ENCODE peak calls at places on chromosomes 4 and X, in seven cellular contexts. One of them, this sample, is unnamed.

GRCh38 chrX:17525762-17526555 is 151.0 kb downstream of the NHS start:
- DNase-seq in WERI-Rb-1: no peak
- DNase-seq in transverse colon: no peak
- DNase-seq in brain microvascular endothelial cell: no peak
- DNase-seq in hepatocyte: no peak
- DNase-seq in choroid plexus epithelial cell: no peak
- DNase-seq in CD8-positive, alpha-beta T cell: no peak
- DNase-seq in this sample: no peak

GRCh38 chr4:82851902-82852750 is 38.8 kb downstream of the SEC31A start:
- DNase-seq in choroid plexus epithelial cell: peak
- DNase-seq in transverse colon: no peak
- DNase-seq in brain microvascular endothelial cell: no peak
- DNase-seq in hepatocyte: peak
- DNase-seq in WERI-Rb-1: no peak
- DNase-seq in CD8-positive, alpha-beta T cell: no peak
- DNase-seq in this sample: peak

GRCh38 chr4:88630756-88631155 is 38.5 kb downstream of the HERC3 start:
- DNase-seq in WERI-Rb-1: no peak
- DNase-seq in choroid plexus epithelial cell: peak
- DNase-seq in hepatocyte: peak
- DNase-seq in CD8-positive, alpha-beta T cell: no peak
- DNase-seq in transverse colon: no peak
- DNase-seq in brain microvascular endothelial cell: peak
- DNase-seq in this sample: peak

GRCh38 chr4:38141808-38142500 is 181.8 kb downstream of the PTTG2 start:
- DNase-seq in brain microvascular endothelial cell: peak
- DNase-seq in choroid plexus epithelial cell: peak
- DNase-seq in WERI-Rb-1: no peak
- DNase-seq in CD8-positive, alpha-beta T cell: no peak
- DNase-seq in transverse colon: no peak
- DNase-seq in hepatocyte: no peak
- DNase-seq in this sample: peak

GRCh38 chrX:1391707-1392375 is at the start of gene SLC25A6:
- DNase-seq in hepatocyte: peak
- DNase-seq in WERI-Rb-1: peak
- DNase-seq in CD8-positive, alpha-beta T cell: peak
- DNase-seq in transverse colon: peak
- DNase-seq in brain microvascular endothelial cell: peak
- DNase-seq in choroid plexus epithelial cell: peak
- DNase-seq in this sample: peak

GRCh38 chr4:27414867-27415266 is 554.2 kb downstream of the STIM2 start:
- DNase-seq in CD8-positive, alpha-beta T cell: no peak
- DNase-seq in hepatocyte: no peak
- DNase-seq in WERI-Rb-1: no peak
- DNase-seq in transverse colon: no peak
- DNase-seq in choroid plexus epithelial cell: no peak
- DNase-seq in brain microvascular endothelial cell: no peak
- DNase-seq in this sample: no peak

GRCh38 chr4:7075962-7076693 is 8.3 kb upstream of the GRPEL1 start:
- DNase-seq in brain microvascular endothelial cell: no peak
- DNase-seq in WERI-Rb-1: no peak
- DNase-seq in hepatocyte: no peak
- DNase-seq in CD8-positive, alpha-beta T cell: no peak
- DNase-seq in transverse colon: no peak
- DNase-seq in choroid plexus epithelial cell: peak
- DNase-seq in this sample: no peak

GRCh38 chr4:53015681-53016080 is 153.6 kb downstream of the RASL11B start:
- DNase-seq in brain microvascular endothelial cell: peak
- DNase-seq in WERI-Rb-1: peak
- DNase-seq in transverse colon: peak
- DNase-seq in hepatocyte: peak
- DNase-seq in choroid plexus epithelial cell: peak
- DNase-seq in CD8-positive, alpha-beta T cell: no peak
- DNase-seq in this sample: peak

GRCh38 chr4:168674077-168674747 is 177.4 kb downstream of the PALLD start:
- DNase-seq in brain microvascular endothelial cell: peak
- DNase-seq in transverse colon: no peak
- DNase-seq in CD8-positive, alpha-beta T cell: no peak
- DNase-seq in WERI-Rb-1: no peak
- DNase-seq in choroid plexus epithelial cell: peak
- DNase-seq in hepatocyte: peak
- DNase-seq in this sample: no peak

GRCh38 chr4:2937146-2937857 is 25.9 kb downstream of the NOP14 start:
- DNase-seq in hepatocyte: peak
- DNase-seq in WERI-Rb-1: peak
- DNase-seq in brain microvascular endothelial cell: peak
- DNase-seq in CD8-positive, alpha-beta T cell: no peak
- DNase-seq in transverse colon: peak
- DNase-seq in choroid plexus epithelial cell: peak
- DNase-seq in this sample: peak

GRCh38 chr4:138188406-138189084 is 53.6 kb downstream of the SLC7A11 start:
- DNase-seq in brain microvascular endothelial cell: no peak
- DNase-seq in WERI-Rb-1: peak
- DNase-seq in choroid plexus epithelial cell: no peak
- DNase-seq in hepatocyte: no peak
- DNase-seq in transverse colon: no peak
- DNase-seq in CD8-positive, alpha-beta T cell: no peak
- DNase-seq in this sample: no peak

GRCh38 chr4:145920205-145920604 is 18.4 kb downstream of the ZNF827 start:
- DNase-seq in brain microvascular endothelial cell: peak
- DNase-seq in WERI-Rb-1: no peak
- DNase-seq in CD8-positive, alpha-beta T cell: no peak
- DNase-seq in transverse colon: no peak
- DNase-seq in hepatocyte: no peak
- DNase-seq in choroid plexus epithelial cell: peak
- DNase-seq in this sample: peak

GRCh38 chrX:148069759-148070503 is 88.8 kb downstream of the FMR1NB start:
- DNase-seq in transverse colon: no peak
- DNase-seq in hepatocyte: no peak
- DNase-seq in choroid plexus epithelial cell: no peak
- DNase-seq in brain microvascular endothelial cell: no peak
- DNase-seq in CD8-positive, alpha-beta T cell: no peak
- DNase-seq in WERI-Rb-1: no peak
- DNase-seq in this sample: no peak

GRCh38 chr4:109559983-109560686 is at the start of gene MCUB:
- DNase-seq in choroid plexus epithelial cell: peak
- DNase-seq in hepatocyte: peak
- DNase-seq in transverse colon: peak
- DNase-seq in brain microvascular endothelial cell: peak
- DNase-seq in WERI-Rb-1: peak
- DNase-seq in CD8-positive, alpha-beta T cell: peak
- DNase-seq in this sample: peak

GRCh38 chrX:7788334-7788733 is 54.6 kb upstream of the VCX start:
- DNase-seq in CD8-positive, alpha-beta T cell: no peak
- DNase-seq in WERI-Rb-1: no peak
- DNase-seq in brain microvascular endothelial cell: no peak
- DNase-seq in choroid plexus epithelial cell: no peak
- DNase-seq in hepatocyte: no peak
- DNase-seq in transverse colon: no peak
- DNase-seq in this sample: no peak

DNA sequence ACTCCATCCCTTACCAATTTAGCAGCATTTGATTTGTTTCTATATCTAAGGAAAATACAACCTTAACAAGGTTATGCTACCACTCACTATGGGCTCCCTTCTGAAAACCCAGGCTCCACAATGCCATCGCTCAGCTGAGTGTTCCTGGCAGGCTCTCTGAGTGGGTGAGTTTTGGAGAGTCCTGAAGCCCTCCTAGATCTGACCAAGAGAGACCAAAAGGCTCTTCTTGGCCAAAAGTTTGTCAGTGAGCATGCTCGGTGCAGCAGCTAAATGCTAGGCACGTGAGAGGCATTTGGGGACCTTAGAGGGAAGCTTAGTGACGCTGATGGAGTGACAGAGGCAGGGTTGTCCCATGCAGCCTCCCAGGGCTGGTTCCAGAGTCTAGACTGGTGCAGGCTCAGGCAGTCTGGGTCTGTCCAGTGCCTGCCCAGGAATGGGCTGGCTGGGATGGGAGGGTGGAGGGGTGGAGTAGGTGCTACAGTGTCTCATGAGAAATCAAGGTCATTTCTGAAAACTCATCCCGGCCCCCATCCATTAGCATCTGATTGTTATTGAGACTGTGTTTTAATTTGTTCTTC is 346.8 kb downstream of the NR3C2 start:
- DNase-seq in transverse colon: no peak
- DNase-seq in brain microvascular endothelial cell: no peak
- DNase-seq in choroid plexus epithelial cell: no peak
- DNase-seq in WERI-Rb-1: no peak
- DNase-seq in CD8-positive, alpha-beta T cell: no peak
- DNase-seq in hepatocyte: no peak
- DNase-seq in this sample: no peak
- TF ChIP-seq CTCF in transverse colon: no peak
- TF ChIP-seq CTCF in brain microvascular endothelial cell: no peak
- TF ChIP-seq CTCF in choroid plexus epithelial cell: no peak
- TF ChIP-seq CTCF in WERI-Rb-1: no peak
- TF ChIP-seq CTCF in CD8-positive, alpha-beta T cell: no peak
- TF ChIP-seq CTCF in hepatocyte: no peak
- TF ChIP-seq CTCF in this sample: no peak

DNA sequence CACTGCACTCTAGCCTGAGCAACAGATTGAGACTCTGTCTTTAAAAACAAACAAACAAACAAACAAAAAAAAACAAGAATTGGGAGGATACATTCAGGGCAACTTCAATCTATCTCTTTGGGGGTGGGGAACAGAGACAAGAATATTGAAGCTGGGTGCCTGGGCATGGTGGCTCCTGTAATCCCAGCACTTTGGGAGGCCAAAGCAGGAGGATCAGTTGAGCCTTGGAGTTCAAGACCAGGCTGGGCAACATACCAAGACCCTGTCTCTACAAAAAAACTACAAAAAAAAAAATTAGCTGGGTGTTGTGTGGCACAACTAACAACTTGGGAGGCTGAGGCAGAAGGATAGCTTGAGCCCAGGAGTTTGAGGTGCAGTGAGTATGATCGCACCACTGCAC is 1.2 kb downstream of the LETM1 start:
- DNase-seq in hepatocyte: no peak
- DNase-seq in brain microvascular endothelial cell: no peak
- DNase-seq in choroid plexus epithelial cell: no peak
- DNase-seq in CD8-positive, alpha-beta T cell: no peak
- DNase-seq in WERI-Rb-1: no peak
- DNase-seq in transverse colon: no peak
- DNase-seq in this sample: no peak
- H3K4me3 ChIP-seq in hepatocyte: peak
- H3K4me3 ChIP-seq in brain microvascular endothelial cell: peak
- H3K4me3 ChIP-seq in choroid plexus epithelial cell: peak
- H3K4me3 ChIP-seq in CD8-positive, alpha-beta T cell: no peak
- H3K4me3 ChIP-seq in WERI-Rb-1: peak
- H3K4me3 ChIP-seq in transverse colon: peak
- H3K4me3 ChIP-seq in this sample: peak

GRCh38 chrX:110989447-110989846 is 106.5 kb upstream of the PAK3 start:
- DNase-seq in WERI-Rb-1: no peak
- DNase-seq in choroid plexus epithelial cell: no peak
- DNase-seq in transverse colon: no peak
- DNase-seq in CD8-positive, alpha-beta T cell: no peak
- DNase-seq in brain microvascular endothelial cell: no peak
- DNase-seq in hepatocyte: no peak
- DNase-seq in this sample: no peak

GRCh38 chrX:110989869-110990268 is 106.1 kb upstream of the PAK3 start:
- DNase-seq in choroid plexus epithelial cell: no peak
- DNase-seq in CD8-positive, alpha-beta T cell: no peak
- DNase-seq in brain microvascular endothelial cell: no peak
- DNase-seq in hepatocyte: no peak
- DNase-seq in transverse colon: peak
- DNase-seq in WERI-Rb-1: no peak
- DNase-seq in this sample: no peak

GRCh38 chrX:110987292-110987691 is 108.7 kb upstream of the PAK3 start:
- DNase-seq in WERI-Rb-1: no peak
- DNase-seq in hepatocyte: no peak
- DNase-seq in choroid plexus epithelial cell: no peak
- DNase-seq in transverse colon: no peak
- DNase-seq in CD8-positive, alpha-beta T cell: no peak
- DNase-seq in brain microvascular endothelial cell: no peak
- DNase-seq in this sample: no peak

GRCh38 chrX:110992611-110993010 is 103.4 kb upstream of the PAK3 start:
- DNase-seq in hepatocyte: peak
- DNase-seq in transverse colon: no peak
- DNase-seq in CD8-positive, alpha-beta T cell: peak
- DNase-seq in choroid plexus epithelial cell: peak
- DNase-seq in WERI-Rb-1: peak
- DNase-seq in brain microvascular endothelial cell: peak
- DNase-seq in this sample: peak
- TF ChIP-seq CTCF in hepatocyte: peak
- TF ChIP-seq CTCF in transverse colon: no peak
- TF ChIP-seq CTCF in CD8-positive, alpha-beta T cell: no peak
- TF ChIP-seq CTCF in choroid plexus epithelial cell: peak
- TF ChIP-seq CTCF in WERI-Rb-1: peak
- TF ChIP-seq CTCF in brain microvascular endothelial cell: peak
- TF ChIP-seq CTCF in this sample: no peak

DNA sequence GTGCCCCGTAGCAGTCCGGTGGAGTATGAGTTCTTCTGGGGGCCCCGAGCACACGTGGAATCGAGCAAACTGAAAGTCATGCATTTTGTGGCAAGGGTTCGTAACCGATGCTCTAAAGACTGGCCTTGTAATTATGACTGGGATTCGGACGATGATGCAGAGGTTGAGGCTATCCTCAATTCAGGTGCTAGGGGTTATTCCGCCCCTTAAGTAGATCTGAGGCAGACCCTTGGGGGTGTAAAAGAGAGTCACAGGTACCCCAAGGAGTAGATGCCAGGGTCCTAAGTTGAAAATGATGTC is 848 bp downstream of the MAGEH1 start:
- DNase-seq in brain microvascular endothelial cell: no peak
- DNase-seq in choroid plexus epithelial cell: peak
- DNase-seq in transverse colon: no peak
- DNase-seq in WERI-Rb-1: no peak
- DNase-seq in CD8-positive, alpha-beta T cell: no peak
- DNase-seq in hepatocyte: no peak
- DNase-seq in this sample: no peak
- H3K4me3 ChIP-seq in brain microvascular endothelial cell: peak
- H3K4me3 ChIP-seq in choroid plexus epithelial cell: peak
- H3K4me3 ChIP-seq in transverse colon: peak
- H3K4me3 ChIP-seq in WERI-Rb-1: peak
- H3K4me3 ChIP-seq in CD8-positive, alpha-beta T cell: peak
- H3K4me3 ChIP-seq in hepatocyte: peak
- H3K4me3 ChIP-seq in this sample: peak

This sample was measured in cardiac fibroblast.